ENCODE peak calls at places on chromosomes 4 and X, in ten cellular contexts. I is stimulated activated CD4-positive, alpha-beta T cell treated with anti-CD3 and anti-CD28 coated beads, Interleukin-4, amount 100 ng/mL, for 4 hours; K is GM04503; X is coronary artery; Z is cardiac fibroblast; H is RWPE1; E is left kidney; Q is T-helper 2 cell; J is midbrain; Y is NCI-H460. O is an unnamed sample.

GRCh38 chr4:89161841-89162240 is 50.5 kb downstream of the TIGD2 start:
- DNase-seq in Y (no peak), Z (peak), H (no peak), I (no peak), X (no peak), E (no peak), J (no peak), K (no peak), Q (no peak), O (no peak)

GRCh38 chrX:137033774-137034507 is at the start of gene GPR101:
- DNase-seq in X (no peak), E (peak), H (no peak), K (no peak), Q (no peak), Z (no peak), I (no peak), J (no peak), Y (no peak), O (no peak)

GRCh38 chr4:135240796-135241195 is 1039.2 kb upstream of the PABPC4L start:
- DNase-seq in X (no peak), J (no peak), K (no peak), I (no peak), Z (peak), Y (no peak), H (no peak), E (no peak), Q (no peak), O (no peak)

GRCh38 chr4:37725718-37726117 is 39.5 kb upstream of the RELL1 start:
- DNase-seq in E (no peak), Y (no peak), Z (no peak), X (no peak), I (no peak), K (no peak), J (no peak), Q (no peak), H (no peak), O (no peak)

GRCh38 chrX:19097553-19097952 is 24.7 kb downstream of the ADGRG2 start:
- DNase-seq in I (no peak), X (no peak), J (no peak), Y (no peak), E (no peak), Z (no peak), H (no peak), K (no peak), Q (no peak), O (no peak)

GRCh38 chrX:43881410-43882293 is 598 bp downstream of the MAOB start:
- DNase-seq in Y (no peak), Q (no peak), J (no peak), I (no peak), X (no peak), Z (no peak), H (no peak), E (peak), K (no peak), O (no peak)

GRCh38 chr4:56990109-56990508 is 11.4 kb downstream of the POLR2B start:
- DNase-seq in Q (no peak), E (no peak), J (no peak), Z (peak), H (no peak), K (no peak), Y (no peak), X (no peak), I (no peak), O (no peak)

GRCh38 chrX:84933956-84934556 is 69.6 kb upstream of the APOOL start:
- DNase-seq in X (no peak), K (no peak), E (no peak), I (no peak), Q (no peak), Y (no peak), Z (no peak), H (no peak), J (no peak), O (no peak)

GRCh38 chr4:113474017-113474416 is 287.5 kb downstream of the CAMK2D start:
- DNase-seq in Z (peak), Q (no peak), X (no peak), I (no peak), H (peak), K (peak), Y (no peak), J (no peak), E (no peak), O (no peak)

GRCh38 chr4:93749351-93749761 is 79.2 kb upstream of the ATOH1 start:
- DNase-seq in K (no peak), I (no peak), J (no peak), Q (no peak), H (no peak), Y (no peak), Z (no peak), X (no peak), E (no peak), O (no peak)

GRCh38 chr4:81135501-81135900 is 79.5 kb downstream of the PRKG2 start:
- DNase-seq in K (no peak), Q (no peak), Y (no peak), Z (peak), E (no peak), J (no peak), H (no peak), I (no peak), X (no peak), O (no peak)

GRCh38 chrX:81537723-81538122 is 335.8 kb downstream of the SH3BGRL start:
- DNase-seq in H (no peak), I (no peak), J (peak), X (no peak), E (no peak), Q (no peak), Z (no peak), Y (no peak), K (no peak), O (no peak)

GRCh38 chr4:158038718-158039117 is 134.1 kb downstream of the GASK1B start:
- DNase-seq in H (no peak), K (no peak), Z (no peak), J (no peak), I (no peak), E (no peak), X (no peak), Y (no peak), Q (no peak), O (no peak)